ENCODE peak calls at places on chromosome 16, in four cellular contexts. H is astrocyte of the spinal cord; W is activated naive CD4-positive, alpha-beta T cell treated with Interleukin-2 at 50 U/mL for 16 hours; E is trophoblast cell. U is an unnamed sample.

GRCh38 chr16:13997933-13998332 is 73.2 kb upstream of the MRTFB start:
- DNase-seq in H (no peak), W (no peak), E (no peak), U (no peak)

GRCh38 chr16:27880312-27880711 is 183.2 kb downstream of the GSG1L start:
- DNase-seq in H (no peak), W (no peak), E (no peak), U (no peak)

GRCh38 chr16:31697744-31698125 is 170.0 kb downstream of the AHSP start:
- DNase-seq in H (no peak), W (no peak), E (no peak), U (no peak)

GRCh38 chr16:82135844-82136243 is 34.2 kb downstream of the MPHOSPH6 start:
- DNase-seq in H (no peak), W (no peak), E (no peak), U (no peak)

GRCh38 chr16:4693956-4694663 is 748 bp downstream of the NUDT16L1 start:
- DNase-seq in H (peak), W (peak), E (peak), U (peak)

GRCh38 chr16:4381935-4382794 is 10.5 kb downstream of the VASN start:
- DNase-seq in H (no peak), W (no peak), E (no peak), U (no peak)

GRCh38 chr16:14564881-14565687 is 65.0 kb downstream of the PARN start:
- DNase-seq in H (peak), W (no peak), E (no peak), U (no peak)

GRCh38 chr16:30032083-30032819 is 1.2 kb upstream of the TLCD3B start:
- DNase-seq in H (peak), W (peak), E (peak), U (peak)

GRCh38 chr16:48542020-48542473 is 67.9 kb downstream of the N4BP1 start:
- DNase-seq in H (peak), W (peak), E (peak), U (peak)

GRCh38 chr16:26645629-26646028 is 421.1 kb upstream of the C16orf82 start:
- DNase-seq in H (no peak), W (peak), E (no peak), U (no peak)

GRCh38 chr16:64687796-64688195 is 434.1 kb downstream of the CDH11 start:
- DNase-seq in H (no peak), W (no peak), E (peak), U (no peak)

GRCh38 chr16:29784901-29785500 is 5.5 kb upstream of the KIF22 start:
- DNase-seq in H (peak), W (peak), E (no peak), U (no peak)

GRCh38 chr16:4465977-4466779 is 8.2 kb downstream of the NMRAL1 start:
- DNase-seq in H (no peak), W (peak), E (no peak), U (no peak)

GRCh38 chr16:67917140-67917851 is 14.4 kb downstream of the CTRL start:
- DNase-seq in H (no peak), W (no peak), E (no peak), U (no peak)

GRCh38 chr16:50354629-50355456 is 13.9 kb downstream of the BRD7 start:
- DNase-seq in H (no peak), W (no peak), E (peak), U (no peak)

GRCh38 chr16:1093284-1094123 is 2.5 kb downstream of the C1QTNF8 start:
- DNase-seq in H (no peak), W (peak), E (peak), U (no peak)

GRCh38 chr16:72924918-72925630 is 122.9 kb downstream of the ZFHX3 start:
- DNase-seq in H (no peak), W (no peak), E (no peak), U (no peak)

GRCh38 chr16:66267287-66268137 is 99.0 kb upstream of the CDH5 start:
- DNase-seq in H (no peak), W (no peak), E (no peak), U (no peak)

GRCh38 chr16:89689142-89689541 is 2.7 kb downstream of the CDK10 start:
- DNase-seq in H (no peak), W (no peak), E (no peak), U (no peak)

GRCh38 chr16:87119748-87120147 is 197.4 kb downstream of the C16orf95 start:
- DNase-seq in H (no peak), W (no peak), E (no peak), U (no peak)

GRCh38 chr16:66741971-66742396 is 9.4 kb downstream of the DYNC1LI2 start:
- DNase-seq in H (no peak), W (no peak), E (no peak), U (no peak)

GRCh38 chr16:50878966-50879615 is 137.2 kb downstream of the CYLD start:
- DNase-seq in H (no peak), W (no peak), E (no peak), U (no peak)

GRCh38 chr16:66020642-66021041 is 345.8 kb upstream of the CDH5 start:
- DNase-seq in H (no peak), W (no peak), E (no peak), U (peak)

GRCh38 chr16:30829130-30830071 is 42.4 kb upstream of the ZNF629 start:
- DNase-seq in H (no peak), W (no peak), E (no peak), U (no peak)

U was measured in A172.